ENCODE peak calls at places on chromosomes 7 and 10, in ten cellular contexts. D is spleen, Q is transverse colon, K is suprapubic skin, N is H1, B is HCT116, L is esophagus muscularis mucosa, Y is endothelial cell of umbilical vein, S is sigmoid colon, R is stomach. U is an unnamed sample.

GRCh38 chr10:5975641-5976473 is 1.5 kb downstream of the IL15RA start:
- DNase-seq in Q (peak), D (no peak), B (no peak), N (no peak), K (peak), R (peak), S (peak), L (peak), Y (peak), U (no peak)

GRCh38 chr10:78528749-78529204 is 495.1 kb downstream of the RPS24 start:
- DNase-seq in K (peak), N (no peak), Q (no peak), R (no peak), D (no peak), B (no peak), Y (no peak), S (no peak), L (no peak), U (peak)

GRCh38 chr7:42407311-42407710 is 170.3 kb upstream of the GLI3 start:
- DNase-seq in L (no peak), K (no peak), R (no peak), D (no peak), N (no peak), Y (no peak), B (no peak), Q (no peak), S (no peak), U (no peak)

GRCh38 chr7:132402751-132403245 is 173.5 kb downstream of the PLXNA4 start:
- DNase-seq in Q (no peak), B (no peak), N (no peak), S (peak), K (peak), R (no peak), L (no peak), D (peak), Y (no peak), U (no peak)

GRCh38 chr10:63430999-63431356 is 34.8 kb downstream of the JMJD1C start:
- DNase-seq in R (no peak), Q (no peak), K (no peak), B (no peak), N (no peak), L (no peak), D (no peak), Y (peak), S (no peak), U (no peak)

GRCh38 chr10:102246261-102246660 is 929 bp downstream of the GBF1 start:
- DNase-seq in K (no peak), Y (peak), Q (no peak), L (no peak), N (no peak), S (no peak), R (no peak), D (no peak), B (no peak), U (no peak)

GRCh38 chr10:69712346-69712745 is 82.3 kb downstream of the FAM241B start:
- DNase-seq in R (no peak), S (no peak), D (no peak), L (no peak), B (no peak), N (no peak), Y (no peak), K (no peak), Q (no peak), U (no peak)

GRCh38 chr10:69654376-69654775 is 24.3 kb downstream of the FAM241B start:
- DNase-seq in L (no peak), B (no peak), R (no peak), D (peak), Y (no peak), N (no peak), Q (no peak), K (no peak), S (no peak), U (no peak)

GRCh38 chr10:101834341-101834740 is 9.3 kb downstream of the KCNIP2 start:
- DNase-seq in R (no peak), Y (no peak), S (no peak), L (no peak), B (no peak), D (peak), N (no peak), K (no peak), Q (peak), U (no peak)

GRCh38 chr10:123858039-123858740 is 33.4 kb downstream of the CPXM2 start:
- DNase-seq in D (no peak), K (no peak), Q (no peak), R (no peak), N (peak), S (peak), B (no peak), L (no peak), Y (no peak), U (no peak)

GRCh38 chr7:28811003-28811402 is 147.1 kb downstream of the TRIL start:
- DNase-seq in Q (no peak), B (no peak), S (no peak), R (no peak), D (no peak), K (no peak), N (no peak), Y (no peak), L (no peak), U (no peak)

GRCh38 chr10:93859049-93859655 is 34.6 kb upstream of the SLC35G1 start:
- DNase-seq in S (no peak), R (no peak), Y (peak), K (no peak), N (no peak), B (peak), Q (no peak), L (no peak), D (no peak), U (no peak)

GRCh38 chr7:101707587-101707986 is 78.5 kb upstream of the MYL10 start:
- DNase-seq in L (no peak), K (no peak), S (no peak), Y (no peak), N (no peak), D (no peak), Q (peak), R (peak), B (no peak), U (no peak)

GRCh38 chr7:2941201-2941859 is 97.2 kb upstream of the GNA12 start:
- DNase-seq in K (peak), Y (no peak), Q (no peak), B (no peak), D (no peak), S (peak), N (no peak), R (peak), L (no peak), U (no peak)

GRCh38 chr7:16421333-16422099 is at the start of gene CRPPA:
- DNase-seq in S (peak), L (no peak), Y (peak), N (peak), R (no peak), Q (peak), K (no peak), D (peak), B (no peak), U (peak)

GRCh38 chr10:4073912-4074311 is 288.9 kb upstream of the KLF6 start:
- DNase-seq in Q (no peak), S (no peak), B (no peak), N (no peak), L (no peak), Y (peak), D (no peak), R (no peak), K (no peak), U (no peak)

GRCh38 chr10:51773681-51774080 is 74.3 kb upstream of the CSTF2T start:
- DNase-seq in N (no peak), D (no peak), S (no peak), K (no peak), B (no peak), L (no peak), Y (no peak), R (no peak), Q (no peak), U (no peak)

GRCh38 chr7:31791881-31792280 is 104.9 kb downstream of the PPP1R17 start:
- DNase-seq in Q (no peak), L (no peak), D (no peak), R (no peak), B (no peak), K (no peak), N (no peak), S (no peak), Y (no peak), U (no peak)

GRCh38 chr7:127988743-127989142 is 42.5 kb downstream of the LRRC4 start:
- DNase-seq in D (no peak), K (no peak), S (no peak), Y (no peak), N (no peak), L (no peak), B (no peak), R (no peak), Q (no peak), U (no peak)

GRCh38 chr7:36784991-36785940 is 61.0 kb upstream of the AOAH start:
- DNase-seq in K (peak), D (peak), N (no peak), Q (peak), R (peak), Y (no peak), L (no peak), B (no peak), S (peak), U (peak)

GRCh38 chr7:156897673-156898072 is 4.7 kb upstream of the LMBR1 start:
- DNase-seq in L (peak), Y (no peak), S (no peak), K (no peak), R (no peak), Q (no peak), D (no peak), N (no peak), B (no peak), U (no peak)

GRCh38 chr7:47666164-47666862 is 84.4 kb upstream of the TNS3 start:
- DNase-seq in R (no peak), B (no peak), K (no peak), L (no peak), N (no peak), S (no peak), Y (no peak), D (no peak), Q (no peak), U (no peak)

GRCh38 chr7:34019431-34019830 is 114.1 kb downstream of the BMPER start:
- DNase-seq in D (no peak), L (no peak), S (no peak), Q (no peak), R (no peak), Y (no peak), B (no peak), K (no peak), N (no peak), U (no peak)

GRCh38 chr7:65749518-65749917 is 123.4 kb upstream of the VKORC1L1 start:
- DNase-seq in S (peak), B (no peak), K (no peak), Y (no peak), L (no peak), R (no peak), N (no peak), D (no peak), Q (no peak), U (no peak)

GRCh38 chr7:70810558-70811139 is 321.3 kb upstream of the GALNT17 start:
- DNase-seq in K (no peak), S (no peak), Y (no peak), B (no peak), L (peak), R (no peak), Q (no peak), D (no peak), N (no peak), U (no peak)

GRCh38 chr7:37284805-37285211 is 163.9 kb downstream of the ELMO1 start:
- DNase-seq in Q (peak), L (peak), Y (peak), D (no peak), K (no peak), R (no peak), S (peak), B (peak), N (peak), U (no peak)

GRCh38 chr7:30091431-30092386 is 43.1 kb upstream of the MTURN start:
- DNase-seq in N (no peak), K (no peak), L (no peak), B (no peak), S (no peak), R (no peak), Y (no peak), D (no peak), Q (no peak), U (no peak)

GRCh38 chr7:24911213-24911603 is 68.8 kb downstream of the OSBPL3 start:
- DNase-seq in Q (no peak), N (no peak), S (no peak), B (no peak), L (no peak), K (no peak), D (no peak), Y (no peak), R (no peak), U (no peak)

GRCh38 chr7:1096156-1097119 is 8.5 kb downstream of the GPER1 start:
- DNase-seq in K (no peak), L (no peak), Q (no peak), N (no peak), Y (no peak), B (no peak), R (peak), S (no peak), D (peak), U (peak)

GRCh38 chr7:26843696-26844095 is 20.7 kb downstream of the SKAP2 start:
- DNase-seq in L (no peak), D (no peak), R (no peak), B (peak), S (no peak), Q (no peak), K (no peak), N (no peak), Y (no peak), U (no peak)

GRCh38 chr7:138755331-138755747 is 42.5 kb upstream of the TMEM213 start:
- DNase-seq in D (no peak), Y (no peak), N (no peak), K (no peak), Q (no peak), R (no peak), L (no peak), S (no peak), B (no peak), U (no peak)

GRCh38 chr7:80843018-80843671 is 75.7 kb downstream of the SEMA3C start:
- DNase-seq in Y (no peak), B (no peak), S (no peak), N (no peak), K (no peak), D (no peak), R (no peak), L (no peak), Q (no peak), U (no peak)

GRCh38 chr7:80847895-80848294 is 71.0 kb downstream of the SEMA3C start:
- DNase-seq in L (no peak), Y (no peak), D (no peak), S (no peak), N (no peak), R (no peak), Q (no peak), B (no peak), K (no peak), U (no peak)

GRCh38 chr7:80842479-80842797 is 76.4 kb downstream of the SEMA3C start:
- DNase-seq in Y (no peak), S (no peak), L (no peak), D (no peak), N (no peak), B (no peak), R (no peak), Q (no peak), K (no peak), U (no peak)

GRCh38 chr7:80847027-80847426 is 71.8 kb downstream of the SEMA3C start:
- DNase-seq in N (no peak), Y (no peak), R (no peak), B (no peak), K (no peak), Q (no peak), S (no peak), D (no peak), L (no peak), U (no peak)

DNA sequence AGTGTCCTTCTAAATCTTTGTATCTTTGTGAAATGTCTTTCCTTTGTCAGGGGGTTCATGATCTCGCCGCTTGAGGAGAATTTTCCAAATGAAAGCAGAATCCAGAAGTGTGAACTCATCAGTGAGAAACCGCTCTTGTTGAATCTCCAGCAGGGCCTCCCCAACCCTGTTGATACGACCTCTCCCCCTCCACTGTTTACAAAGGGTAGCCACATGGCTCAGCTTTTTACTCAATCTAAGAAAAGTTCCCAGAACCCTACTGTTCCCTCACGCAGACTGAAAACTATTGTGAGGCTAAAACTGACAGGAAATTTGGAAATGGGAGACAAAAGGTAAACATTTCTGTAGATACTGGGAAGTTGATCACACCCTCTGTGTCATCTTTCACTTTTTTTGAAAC is 73.9 kb downstream of the SEMA3C start:
- DNase-seq in K (no peak), S (no peak), Q (no peak), Y (no peak), N (no peak), D (no peak), L (no peak), R (no peak), B (no peak), U (no peak)
- TF ChIP-seq POLR2AphosphoS5 in K (no peak), S (no peak), Q (no peak), Y (no peak), N (no peak), D (no peak), L (no peak), R (no peak), B (no peak), U (no peak)

GRCh38 chr10:22714524-22715289 is at the start of gene PIP4K2A:
- DNase-seq in B (peak), L (no peak), Y (peak), K (peak), S (peak), R (peak), N (peak), D (peak), Q (peak), U (peak)
- TF ChIP-seq POLR2A in B (peak), L (no peak), Y (peak), K (no peak), S (no peak), R (no peak), N (no peak), D (no peak), Q (no peak), U (no peak)

GRCh38 chr10:81177651-81178244 is 640.0 kb downstream of the SH2D4B start:
- DNase-seq in Y (no peak), Q (no peak), N (no peak), S (no peak), B (no peak), K (no peak), L (no peak), D (no peak), R (no peak), U (no peak)

GRCh38 chr10:81182296-81182695 is 644.6 kb downstream of the SH2D4B start:
- DNase-seq in K (no peak), N (no peak), D (no peak), Q (no peak), L (no peak), B (no peak), Y (no peak), R (no peak), S (no peak), U (no peak)

GRCh38 chr10:81179324-81179723 is 641.6 kb downstream of the SH2D4B start:
- DNase-seq in S (no peak), R (no peak), Y (no peak), Q (no peak), B (no peak), N (no peak), K (no peak), L (no peak), D (no peak), U (no peak)

GRCh38 chr10:81179805-81180452 is 642.2 kb downstream of the SH2D4B start:
- DNase-seq in Q (peak), S (no peak), K (no peak), N (no peak), R (no peak), Y (peak), L (no peak), D (no peak), B (no peak), U (no peak)
- TF ChIP-seq CTCF in Q (peak), S (no peak), K (no peak), N (peak), R (no peak), Y (peak), L (no peak), D (no peak), B (peak), U (no peak)

DNA sequence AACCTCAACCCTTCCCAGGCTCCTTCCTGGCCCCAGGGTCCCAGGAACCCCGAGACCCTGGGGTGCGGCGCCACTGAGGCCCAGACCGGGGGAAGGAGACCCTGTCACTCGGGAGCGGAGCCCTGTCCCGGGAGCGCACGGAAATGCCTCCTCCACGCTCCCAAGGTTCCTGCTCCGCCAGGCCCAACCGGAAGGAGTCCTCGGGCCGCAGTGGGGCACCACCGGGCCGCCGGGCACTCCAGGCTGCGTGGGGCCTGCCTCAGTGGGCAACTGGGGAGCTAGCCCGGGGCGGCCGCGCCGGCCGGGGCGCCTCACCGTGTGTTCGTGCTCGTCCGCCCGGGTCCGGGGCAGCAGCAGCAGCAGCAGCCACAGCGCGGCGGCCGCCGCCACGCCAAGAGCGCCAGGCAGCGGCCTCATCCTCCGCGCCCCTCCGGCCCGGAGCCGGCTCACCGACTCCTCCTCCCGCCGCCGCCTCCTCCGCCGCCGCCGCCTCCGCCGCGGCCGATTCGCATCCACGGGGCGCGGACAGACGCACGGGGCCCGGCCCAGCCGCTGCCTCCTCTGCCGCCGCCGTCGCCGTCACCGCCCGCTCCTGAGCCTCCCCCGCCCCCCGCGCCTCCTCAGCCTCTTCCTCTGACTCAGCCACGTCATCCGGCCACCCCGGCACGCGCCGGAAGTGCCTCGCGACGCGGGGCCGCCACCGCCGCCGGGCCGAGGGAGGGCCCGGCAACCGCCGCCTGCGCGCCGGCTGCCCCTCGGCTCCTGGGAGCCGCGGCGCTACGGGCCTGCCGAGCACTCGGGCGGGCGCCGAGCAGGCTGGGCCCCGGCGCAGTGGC is at the start of gene TM9SF3:
- DNase-seq in Y (peak), Q (peak), D (peak), N (peak), L (peak), R (peak), K (peak), B (peak), S (peak), U (peak)
- TF ChIP-seq POLR2AphosphoS5 in Y (peak), Q (peak), D (peak), N (peak), L (peak), R (peak), K (no peak), B (peak), S (peak), U (peak)

GRCh38 chr10:31063839-31064238 is 32.2 kb upstream of the ZNF438 start:
- DNase-seq in B (no peak), L (no peak), K (no peak), D (no peak), Q (no peak), N (no peak), S (no peak), R (no peak), Y (no peak), U (no peak)

GRCh38 chr10:31064334-31064733 is 32.7 kb upstream of the ZNF438 start:
- DNase-seq in B (no peak), Y (no peak), R (no peak), N (no peak), K (no peak), S (peak), L (no peak), Q (no peak), D (no peak), U (no peak)

GRCh38 chr10:31061941-31062340 is 30.3 kb upstream of the ZNF438 start:
- DNase-seq in N (no peak), B (no peak), S (no peak), R (no peak), D (no peak), Y (no peak), L (no peak), Q (no peak), K (no peak), U (no peak)

GRCh38 chr10:31059323-31059722 is 27.7 kb upstream of the ZNF438 start:
- DNase-seq in Y (peak), R (no peak), K (no peak), S (no peak), B (peak), D (no peak), L (no peak), N (no peak), Q (no peak), U (no peak)

GRCh38 chr10:31062856-31063255 is 31.2 kb upstream of the ZNF438 start:
- DNase-seq in Y (no peak), N (no peak), S (no peak), D (no peak), B (no peak), R (no peak), Q (no peak), L (no peak), K (no peak), U (no peak)
- TF ChIP-seq POLR2A in Y (no peak), N (no peak), S (no peak), D (no peak), B (no peak), R (no peak), Q (no peak), L (no peak), K (no peak), U (no peak)

GRCh38 chr10:119290301-119291036 is 83.1 kb downstream of the GRK5 start:
- DNase-seq in N (no peak), R (no peak), L (no peak), D (no peak), S (no peak), Y (no peak), K (no peak), B (no peak), Q (no peak), U (no peak)
- TF ChIP-seq CTCF in N (peak), R (no peak), L (peak), D (no peak), S (no peak), Y (no peak), K (no peak), B (peak), Q (no peak), U (no peak)

U was measured in prostate gland.